ENCODE peak calls at places on chromosome 11, in four cellular contexts. A is GM12878, V is HepG2, L is K562. Q is an unnamed sample.

GRCh38 chr11:41971592-41971991 is 512.1 kb upstream of the LRRC4C start:
- DNase-seq in V (no peak), A (no peak), L (no peak), Q (no peak)

GRCh38 chr11:125091877-125092664 is 19.4 kb downstream of the TMEM218 start:
- DNase-seq in L (no peak), A (no peak), V (no peak), Q (no peak)

GRCh38 chr11:75325713-75326438 is 25.6 kb downstream of the ARRB1 start:
- DNase-seq in L (peak), V (no peak), A (no peak), Q (no peak)

GRCh38 chr11:75342966-75343870 is 8.2 kb downstream of the ARRB1 start:
- DNase-seq in A (no peak), L (peak), V (peak), Q (no peak)

GRCh38 chr11:64772318-64773018 is 5.9 kb downstream of the SF1 start:
- DNase-seq in L (no peak), V (no peak), A (peak), Q (no peak)

GRCh38 chr11:31809857-31810778 is 1.0 kb downstream of the PAX6 start:
- DNase-seq in V (no peak), L (no peak), A (no peak), Q (peak)

GRCh38 chr11:94400839-94401772 is at the start of gene GPR83:
- DNase-seq in V (no peak), A (no peak), L (no peak), Q (peak)

GRCh38 chr11:48162197-48162886 is 54.3 kb upstream of the OR4B1 start:
- DNase-seq in L (no peak), A (no peak), V (no peak), Q (no peak)

GRCh38 chr11:104916442-104916841 is 18.2 kb upstream of the CASP12 start:
- DNase-seq in V (no peak), A (no peak), L (no peak), Q (no peak)

GRCh38 chr11:70525006-70525405 is 126.7 kb downstream of the CTTN start:
- DNase-seq in A (no peak), L (no peak), V (no peak), Q (no peak)

GRCh38 chr11:70522261-70522612 is 123.9 kb downstream of the CTTN start:
- DNase-seq in A (no peak), V (no peak), L (no peak), Q (no peak)

GRCh38 chr11:70524096-70524922 is 126.0 kb downstream of the CTTN start:
- DNase-seq in L (no peak), A (no peak), V (no peak), Q (no peak)

GRCh38 chr11:70522613-70523311 is 124.4 kb downstream of the CTTN start:
- DNase-seq in V (no peak), L (no peak), A (no peak), Q (no peak)

DNA sequence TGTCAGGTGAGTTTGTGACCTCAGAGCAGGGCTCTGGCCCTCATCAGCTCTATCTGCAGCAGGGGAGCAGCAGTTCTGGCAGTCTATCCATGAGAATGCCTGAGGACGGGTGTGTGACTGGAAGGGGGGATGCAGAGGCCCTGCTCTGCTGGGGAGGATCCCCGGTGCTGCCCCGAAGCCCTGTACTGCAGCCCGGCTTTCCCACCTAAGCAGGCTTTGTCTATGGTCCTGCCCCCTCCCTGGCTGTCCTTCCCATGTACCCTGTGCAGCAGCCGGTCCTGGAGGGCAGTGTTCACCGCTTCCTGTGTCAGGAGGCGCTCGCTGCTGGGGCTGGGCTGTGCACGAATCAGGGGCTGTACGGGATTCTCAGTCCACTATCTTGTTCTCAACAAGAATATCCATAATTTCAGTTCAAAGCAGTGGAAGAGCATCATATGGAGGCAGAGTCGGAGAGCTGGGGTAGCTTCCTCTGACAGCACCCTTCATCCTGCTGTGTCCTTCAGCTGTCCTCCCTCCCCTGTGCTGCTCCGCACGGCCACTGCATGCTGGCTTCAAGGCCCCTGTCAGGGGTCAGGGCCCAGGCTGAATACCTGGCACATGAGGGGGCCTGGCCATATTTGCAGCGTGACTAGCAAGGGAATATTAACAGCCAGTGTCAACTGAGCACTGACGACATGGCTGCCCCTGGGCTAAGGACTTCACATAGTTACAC is 125.2 kb downstream of the CTTN start:
- DNase-seq in L (no peak), V (no peak), A (no peak), Q (no peak)
- TF ChIP-seq TARDBP in L (no peak), V (no peak), A (no peak), Q (no peak)

DNA sequence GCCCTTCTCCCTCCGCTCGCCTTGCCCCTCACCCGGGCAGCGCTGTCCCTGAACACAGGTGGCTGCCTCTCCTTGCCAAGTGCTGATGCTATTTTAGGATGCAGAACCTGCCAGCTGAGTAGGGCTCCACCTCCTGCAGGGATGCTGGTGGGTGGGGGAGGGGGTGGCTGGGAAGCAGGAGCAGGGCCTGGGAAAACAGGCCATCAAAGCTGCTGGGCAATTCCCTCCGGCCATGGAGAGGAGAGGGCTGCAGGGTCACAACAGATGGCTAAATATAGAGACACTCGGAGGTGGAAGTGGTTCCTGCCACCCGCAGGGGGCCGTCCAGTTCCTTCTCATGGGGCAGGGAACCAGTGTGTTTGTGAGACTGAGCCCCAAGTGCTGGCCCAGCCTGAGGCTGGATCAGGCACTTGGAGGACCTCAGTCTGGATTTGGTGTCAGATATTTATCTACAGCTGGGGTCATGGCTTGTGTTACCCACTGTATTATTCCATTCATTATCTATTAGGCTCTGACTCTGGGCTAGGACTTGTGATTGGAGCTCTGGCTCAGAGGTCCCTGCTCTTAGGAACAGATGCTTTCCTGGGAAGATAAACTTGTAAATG is 59.6 kb downstream of the LRRC32 start:
- DNase-seq in V (no peak), A (no peak), L (no peak), Q (no peak)
- TF ChIP-seq TARDBP in V (no peak), A (no peak), L (no peak), Q (no peak)

DNA sequence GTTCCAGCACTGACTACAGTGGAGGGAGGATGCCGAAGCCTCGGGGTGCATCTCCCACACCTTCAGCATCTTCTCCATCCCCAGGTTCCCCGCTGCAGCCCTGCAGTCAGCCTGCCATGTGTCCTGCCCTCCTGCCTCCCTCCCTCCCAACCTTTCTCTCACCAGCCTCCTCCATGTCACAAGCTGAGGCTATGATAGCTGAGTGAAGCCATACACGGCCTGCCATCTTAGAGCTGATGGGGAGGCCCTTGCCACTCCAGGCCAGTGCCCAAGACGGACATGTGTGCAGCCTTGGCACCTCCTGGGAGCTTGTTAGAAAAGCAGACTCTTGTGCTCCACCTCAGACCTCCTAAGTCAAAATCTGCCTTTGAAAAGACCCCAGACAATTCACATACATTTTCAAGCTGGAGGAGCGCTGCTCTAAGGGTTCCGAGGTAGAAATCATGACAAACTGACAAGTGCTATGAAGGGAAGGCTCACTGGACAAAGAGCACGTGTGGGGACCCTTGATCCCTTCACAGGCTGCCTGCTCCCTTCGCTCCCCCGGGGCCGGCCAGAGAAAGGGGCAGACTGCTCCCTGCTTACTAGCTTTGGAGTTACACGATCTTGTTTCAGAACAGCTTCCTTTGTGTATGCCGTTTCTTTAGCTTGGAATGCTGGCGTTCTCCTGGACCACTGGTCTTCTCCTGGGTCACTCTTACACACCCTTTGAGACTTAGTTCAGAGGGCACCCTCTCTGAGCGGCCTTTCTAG is 123.9 kb downstream of the ST3GAL4 start:
- DNase-seq in A (no peak), V (no peak), L (no peak), Q (no peak)
- TF ChIP-seq TARDBP in A (no peak), V (no peak), L (no peak), Q (no peak)

GRCh38 chr11:67267188-67268035 is 1.1 kb downstream of the GRK2 start:
- DNase-seq in A (no peak), V (peak), L (peak), Q (no peak)
- TF ChIP-seq TARDBP in A (no peak), V (no peak), L (no peak), Q (no peak)

GRCh38 chr11:16924462-16924825 is 89.8 kb downstream of the PLEKHA7 start:
- DNase-seq in V (no peak), L (no peak), A (no peak), Q (no peak)

GRCh38 chr11:16923987-16924386 is 90.2 kb downstream of the PLEKHA7 start:
- DNase-seq in V (no peak), A (no peak), L (no peak), Q (no peak)

GRCh38 chr11:16925495-16926065 is 88.6 kb downstream of the PLEKHA7 start:
- DNase-seq in V (peak), A (no peak), L (no peak), Q (peak)

GRCh38 chr11:16926868-16927267 is 87.3 kb downstream of the PLEKHA7 start:
- DNase-seq in A (no peak), V (no peak), L (no peak), Q (no peak)

GRCh38 chr11:16924826-16925494 is 89.3 kb downstream of the PLEKHA7 start:
- DNase-seq in A (no peak), L (no peak), V (peak), Q (peak)
- TF ChIP-seq TARDBP in A (no peak), L (no peak), V (no peak), Q (no peak)

GRCh38 chr11:2287102-2287501 is 14.6 kb downstream of the C11orf21 start:
- DNase-seq in L (no peak), V (no peak), A (no peak), Q (no peak)
- TF ChIP-seq TARDBP in L (no peak), V (no peak), A (no peak), Q (no peak)

GRCh38 chr11:43567396-43567975 is 113.1 kb upstream of the HSD17B12 start:
- DNase-seq in A (no peak), L (peak), V (peak), Q (peak)
- TF ChIP-seq TARDBP in A (no peak), L (no peak), V (no peak), Q (no peak)

GRCh38 chr11:69919659-69920499 is 100.7 kb upstream of the FGF3 start:
- DNase-seq in V (no peak), A (no peak), L (no peak), Q (no peak)
- TF ChIP-seq TARDBP in V (no peak), A (no peak), L (no peak), Q (no peak)

GRCh38 chr11:128985880-128986279 is 43.2 kb upstream of the TP53AIP1 start:
- DNase-seq in A (peak), L (no peak), V (no peak), Q (no peak)

GRCh38 chr11:128988224-128988970 is 45.7 kb upstream of the TP53AIP1 start:
- DNase-seq in L (no peak), V (no peak), A (no peak), Q (no peak)
- TF ChIP-seq TARDBP in L (no peak), V (no peak), A (no peak), Q (no peak)